ENCODE peak calls at places on chromosomes 11 and 22, in eight cellular contexts. W is A549, A is colonic mucosa, V is thoracic aorta, Q is psoas muscle, B is HFF-Myc, T is AG04449, G is OCI-LY7. M is an unnamed sample.

GRCh38 chr11:72781313-72782080 is 12.3 kb downstream of the STARD10 start:
- DNase-seq in A (peak), W (peak), V (no peak), Q (peak), G (peak), T (no peak), B (no peak), M (no peak)

GRCh38 chr11:7592706-7593105 is 78.9 kb downstream of the PPFIBP2 start:
- DNase-seq in Q (peak), A (no peak), B (no peak), T (no peak), W (no peak), G (no peak), V (no peak), M (peak)

GRCh38 chr22:19631899-19632670 is 82.2 kb upstream of the SEPTIN5 start:
- DNase-seq in W (peak), B (no peak), A (no peak), Q (no peak), T (no peak), V (no peak), G (peak), M (peak)

GRCh38 chr22:49290286-49290685 is 537.4 kb downstream of the BRD1 start:
- DNase-seq in W (no peak), Q (no peak), V (no peak), G (no peak), B (no peak), A (no peak), T (no peak), M (no peak)

GRCh38 chr22:46763051-46763705 is 728 bp downstream of the TBC1D22A start:
- DNase-seq in Q (peak), W (no peak), T (no peak), G (peak), B (no peak), V (no peak), A (no peak), M (peak)

GRCh38 chr11:75867778-75868374 is 52.9 kb downstream of the UVRAG start:
- DNase-seq in W (peak), V (no peak), B (peak), G (peak), Q (no peak), A (peak), T (no peak), M (peak)

GRCh38 chr11:69386594-69387408 is 92.8 kb downstream of the MYEOV start:
- DNase-seq in T (no peak), G (no peak), A (no peak), V (no peak), B (no peak), Q (no peak), W (no peak), M (no peak)

GRCh38 chr22:39543095-39543494 is 10.5 kb upstream of the RPS19BP1 start:
- DNase-seq in Q (no peak), V (no peak), B (no peak), A (no peak), G (peak), W (peak), T (no peak), M (peak)

GRCh38 chr11:69398529-69399492 is 82.7 kb upstream of the LINC01488 start:
- DNase-seq in A (no peak), Q (no peak), W (no peak), G (no peak), T (peak), V (no peak), B (no peak), M (peak)

GRCh38 chr22:45483918-45484499 is 18.7 kb upstream of the FBLN1 start:
- DNase-seq in G (no peak), V (no peak), B (no peak), T (no peak), W (no peak), A (no peak), Q (no peak), M (no peak)

GRCh38 chr11:111797145-111797581 is 31.0 kb upstream of the PPP2R1B start:
- DNase-seq in Q (no peak), W (no peak), T (no peak), V (no peak), A (peak), B (peak), G (peak), M (peak)

GRCh38 chr11:15970506-15971214 is 385.7 kb downstream of the SOX6 start:
- DNase-seq in G (no peak), V (no peak), A (no peak), B (no peak), W (no peak), Q (no peak), T (no peak), M (no peak)

GRCh38 chr11:33844236-33844635 is 47.6 kb downstream of the LMO2 start:
- DNase-seq in B (no peak), W (no peak), A (no peak), V (no peak), T (no peak), G (no peak), Q (no peak), M (no peak)

GRCh38 chr22:17910561-17911311 is 113.6 kb downstream of the MICAL3 start:
- DNase-seq in B (peak), T (peak), G (no peak), W (peak), A (peak), V (peak), Q (peak), M (peak)

GRCh38 chr11:118274184-118274583 is 10.1 kb upstream of the MPZL2 start:
- DNase-seq in Q (no peak), A (no peak), V (no peak), W (no peak), B (no peak), G (no peak), T (no peak), M (no peak)

GRCh38 chr11:82999232-82999631 is 72.5 kb downstream of the RAB30 start:
- DNase-seq in G (no peak), W (no peak), T (no peak), V (no peak), Q (no peak), B (no peak), A (no peak), M (no peak)

GRCh38 chr22:30416403-30416802 is 9.2 kb upstream of the MTFP1 start:
- DNase-seq in W (no peak), T (no peak), A (peak), Q (no peak), G (no peak), V (no peak), B (no peak), M (no peak)

GRCh38 chr11:36362902-36363301 is 66.8 kb downstream of the PRR5L start:
- DNase-seq in B (no peak), A (no peak), T (peak), V (no peak), G (no peak), W (no peak), Q (no peak), M (peak)

GRCh38 chr11:8082391-8083087 is 1.5 kb downstream of the TUB start:
- DNase-seq in Q (no peak), T (no peak), G (no peak), W (peak), A (no peak), V (no peak), B (peak), M (peak)

GRCh38 chr11:71269603-71270511 is 17.5 kb upstream of the SHANK2 start:
- DNase-seq in W (no peak), A (peak), V (no peak), B (no peak), T (no peak), G (no peak), Q (no peak), M (no peak)

GRCh38 chr11:2357246-2357645 is 19.9 kb upstream of the CD81 start:
- DNase-seq in W (no peak), V (no peak), A (no peak), B (no peak), Q (no peak), T (no peak), G (no peak), M (no peak)

GRCh38 chr11:70637949-70638598 is 239.7 kb downstream of the CTTN start:
- DNase-seq in W (no peak), B (no peak), A (no peak), Q (no peak), G (no peak), T (no peak), V (no peak), M (no peak)

GRCh38 chr11:57512646-57513445 is 2.7 kb downstream of the SLC43A1 start:
- DNase-seq in T (no peak), W (no peak), Q (no peak), B (no peak), G (no peak), A (no peak), V (no peak), M (no peak)

GRCh38 chr22:19674129-19674928 is 40.0 kb upstream of the SEPTIN5 start:
- DNase-seq in B (no peak), G (no peak), T (no peak), A (no peak), Q (no peak), W (no peak), V (no peak), M (peak)

GRCh38 chr11:71499546-71499945 is 27.5 kb upstream of the KRTAP5-7 start:
- DNase-seq in W (no peak), T (no peak), Q (peak), V (no peak), B (no peak), A (no peak), G (no peak), M (no peak)

GRCh38 chr11:45788887-45789286 is 16.1 kb upstream of the SLC35C1 start:
- DNase-seq in G (no peak), B (no peak), W (no peak), Q (no peak), V (no peak), T (no peak), A (no peak), M (no peak)

DNA sequence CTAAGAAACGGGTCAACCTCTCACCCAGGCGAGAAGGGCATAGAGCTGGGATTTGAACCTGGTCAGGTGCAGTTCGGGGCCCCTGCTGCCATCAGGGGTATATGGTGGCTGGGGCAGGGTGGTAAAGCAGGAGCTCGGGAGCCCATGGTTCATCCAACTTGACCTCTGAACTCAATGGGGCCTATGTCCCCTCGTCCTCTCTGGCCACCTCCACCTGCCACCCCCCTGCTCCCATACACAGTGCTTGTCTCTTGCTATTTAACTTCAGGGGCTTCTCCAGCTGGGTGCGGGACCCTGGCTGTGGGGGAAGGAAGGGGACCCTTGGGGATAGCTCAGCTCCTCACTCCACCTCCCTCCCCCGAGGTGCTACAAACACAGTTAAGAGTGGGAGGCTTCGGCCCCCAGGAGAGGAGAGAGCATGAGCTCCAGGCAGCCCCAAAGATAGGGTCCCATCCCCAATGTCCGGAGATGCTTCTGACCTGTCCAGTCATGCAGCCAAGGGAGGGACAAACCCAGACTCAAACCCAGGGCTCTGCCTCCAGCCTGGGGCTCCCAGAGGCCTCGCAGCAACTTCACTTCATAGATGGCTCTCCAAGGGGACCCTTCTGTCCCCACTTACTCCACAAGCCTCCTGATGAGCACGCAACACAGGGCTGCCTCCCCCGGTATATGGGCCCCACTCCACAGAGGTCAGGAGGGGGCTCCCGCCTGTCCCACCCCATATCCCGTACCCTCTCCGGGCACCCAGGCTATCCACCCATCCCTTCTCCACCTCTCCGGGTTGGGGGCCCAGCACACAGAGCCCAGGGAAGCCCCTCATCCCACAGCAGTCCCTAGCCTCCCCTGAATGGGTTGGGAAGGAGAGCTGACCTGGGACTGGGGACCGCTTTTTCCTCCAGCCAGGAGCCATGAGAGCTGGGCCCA is 712 bp downstream of the IL2RB start:
- DNase-seq in W (no peak), G (no peak), V (no peak), Q (no peak), T (no peak), A (no peak), B (no peak), M (no peak)
- H3K4me3 ChIP-seq in W (no peak), G (no peak), V (peak), Q (no peak), T (no peak), A (peak), B (no peak), M (no peak)

DNA sequence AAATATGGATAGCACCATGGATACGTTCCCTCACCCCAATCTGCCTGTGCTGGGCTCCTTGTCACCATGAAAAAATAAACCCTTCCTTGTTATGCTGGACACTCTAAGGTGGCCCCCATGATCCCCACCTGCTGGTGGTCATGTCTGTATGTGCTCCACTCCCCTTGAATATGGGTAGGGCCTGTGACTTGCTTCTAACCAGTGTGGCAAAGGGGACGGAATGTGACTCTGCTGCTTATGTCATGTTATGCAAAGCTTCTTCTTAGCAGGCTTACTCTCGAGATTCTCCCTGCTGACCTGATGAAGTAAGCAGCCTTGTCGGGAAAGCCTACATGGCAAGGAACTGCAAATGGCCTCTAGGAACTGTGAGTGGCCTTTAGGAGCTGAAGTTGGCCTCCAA is 159.9 kb downstream of the CCDC34 start:
- DNase-seq in B (no peak), G (no peak), V (no peak), W (no peak), T (no peak), A (peak), Q (no peak), M (no peak)
- TF ChIP-seq CTCF in B (no peak), G (no peak), V (no peak), W (no peak), T (no peak), A (no peak), Q (no peak), M (no peak)

GRCh38 chr11:12829131-12829530 is 154.9 kb downstream of the TEAD1 start:
- DNase-seq in W (no peak), G (no peak), V (no peak), B (no peak), T (no peak), Q (no peak), A (no peak), M (no peak)
- H3K4me3 ChIP-seq in W (no peak), G (peak), V (no peak), B (no peak), T (no peak), Q (peak), A (no peak), M (no peak)

GRCh38 chr22:21985214-21985613 is 2.6 kb upstream of the TOP3B start:
- DNase-seq in Q (no peak), A (no peak), T (no peak), V (no peak), B (no peak), W (no peak), G (no peak), M (no peak)
- TF ChIP-seq CTCF in Q (no peak), A (no peak), T (no peak), V (no peak), B (no peak), W (no peak), G (peak), M (no peak)

GRCh38 chr11:235998-236773 is at the start of gene SIRT3:
- DNase-seq in T (no peak), Q (peak), V (peak), G (peak), B (peak), A (peak), W (peak), M (peak)

GRCh38 chr11:232783-233565 is 3.2 kb downstream of the SIRT3 start:
- DNase-seq in B (no peak), Q (no peak), A (no peak), V (no peak), W (no peak), G (no peak), T (no peak), M (no peak)

GRCh38 chr11:236774-237767 is at the start of gene PSMD13:
- DNase-seq in A (peak), V (peak), Q (peak), T (no peak), G (peak), W (peak), B (peak), M (peak)

GRCh38 chr11:240315-240714 is 3.5 kb downstream of the PSMD13 start:
- DNase-seq in W (no peak), G (no peak), V (no peak), B (no peak), Q (no peak), T (no peak), A (no peak), M (no peak)

GRCh38 chr11:235180-235997 is 753 bp downstream of the SIRT3 start:
- DNase-seq in Q (no peak), W (no peak), T (no peak), B (no peak), G (no peak), A (no peak), V (no peak), M (peak)
- H3K4me3 ChIP-seq in Q (peak), W (peak), T (peak), B (peak), G (peak), A (peak), V (peak), M (peak)

DNA sequence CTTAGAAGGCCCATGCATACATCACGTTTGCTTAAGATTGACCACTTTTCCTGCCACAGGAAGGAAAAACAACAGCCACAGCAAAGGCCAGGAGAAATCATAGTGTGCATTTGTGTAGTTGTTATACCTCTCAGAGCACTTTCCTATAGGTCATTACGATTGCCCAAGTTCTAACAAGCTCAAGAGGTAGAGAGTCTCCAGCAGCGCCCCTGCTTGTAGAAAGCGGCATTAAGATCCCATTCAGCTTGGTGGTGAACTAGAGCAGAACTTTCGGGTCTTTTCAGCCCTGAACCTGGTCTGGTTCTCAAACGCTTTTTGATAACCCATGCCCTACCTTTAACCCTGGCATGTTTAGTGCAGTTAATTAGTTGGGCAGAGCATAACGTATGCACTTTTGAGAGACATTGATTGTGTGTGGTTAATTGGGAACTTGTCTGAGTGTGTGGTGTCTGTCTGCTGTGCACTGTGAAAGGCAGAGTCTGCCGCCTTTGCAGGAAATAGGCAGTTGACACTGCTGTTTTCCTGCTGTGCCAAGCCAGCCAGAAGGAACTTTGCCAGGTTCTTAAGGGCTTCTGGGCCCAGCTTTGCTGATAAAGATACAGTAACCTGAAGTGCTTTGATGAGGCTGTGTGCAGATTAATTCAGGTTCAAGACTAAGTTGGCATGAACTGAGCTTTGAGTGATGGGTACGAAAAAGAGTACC is 109.9 kb upstream of the CLMP start:
- DNase-seq in Q (no peak), A (no peak), B (no peak), V (no peak), W (no peak), T (no peak), G (peak), M (no peak)
- TF ChIP-seq CTCF in Q (no peak), A (no peak), B (no peak), V (no peak), W (no peak), T (no peak), G (peak), M (no peak)

DNA sequence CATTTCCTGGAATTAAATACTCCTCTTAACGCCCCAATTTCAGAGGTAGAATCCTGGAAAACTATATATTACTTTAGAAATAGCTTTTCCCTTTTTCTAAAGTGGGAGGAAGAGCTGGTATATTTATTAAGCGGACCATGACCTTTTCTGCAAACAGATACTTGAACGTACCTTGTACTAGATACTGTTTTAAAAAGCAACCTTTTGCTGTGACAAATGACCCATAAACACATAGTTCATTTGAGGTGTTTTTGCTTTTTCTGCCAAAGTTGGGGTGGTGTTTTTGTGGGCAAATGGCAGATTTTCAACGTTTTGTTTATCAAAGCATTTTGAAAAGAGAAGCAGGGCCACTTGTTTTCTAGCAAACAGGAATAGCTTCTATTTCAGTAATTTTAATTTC is 2.2 kb downstream of the FBXO7 start:
- DNase-seq in G (no peak), W (no peak), A (no peak), T (no peak), B (no peak), V (no peak), Q (no peak), M (no peak)
- H3K4me3 ChIP-seq in G (peak), W (peak), A (no peak), T (no peak), B (peak), V (peak), Q (peak), M (no peak)

DNA sequence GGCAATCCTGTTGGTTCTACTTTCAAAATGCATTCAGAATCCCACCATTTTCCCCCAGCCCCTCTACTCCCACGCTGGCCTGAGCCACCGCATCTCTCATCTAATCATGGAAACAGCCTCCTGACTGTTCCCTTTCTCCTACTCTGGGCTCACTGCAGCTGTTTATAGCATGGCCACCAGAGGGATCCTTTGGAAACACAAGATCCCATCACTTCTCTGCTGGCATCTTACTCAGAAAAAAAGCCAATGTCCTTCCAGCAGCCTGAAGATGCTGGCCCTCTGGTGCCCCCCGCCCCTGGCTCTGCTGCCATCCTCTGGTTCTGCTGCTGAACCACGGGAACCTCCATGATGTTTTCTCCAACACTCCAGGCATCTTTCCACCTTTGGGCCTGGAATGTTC is 11.1 kb downstream of the MS4A8 start:
- DNase-seq in T (no peak), V (no peak), Q (no peak), G (no peak), A (no peak), W (peak), B (no peak), M (no peak)
- TF ChIP-seq CTCF in T (no peak), V (no peak), Q (no peak), G (no peak), A (peak), W (no peak), B (no peak), M (no peak)

GRCh38 chr11:96273507-96273906 is 69.5 kb downstream of the MAML2 start:
- DNase-seq in W (no peak), V (no peak), T (no peak), A (no peak), G (no peak), Q (no peak), B (no peak), M (no peak)
- H3K4me3 ChIP-seq in W (no peak), V (no peak), T (no peak), A (no peak), G (no peak), Q (no peak), B (no peak), M (no peak)

M was measured in fibroblast of mammary gland.